ENCODE peak calls at places on chromosomes 2 and 18, in seven cellular contexts. K is GM12865, I is foreskin fibroblast, T is fibroblast of the aortic adventitia, L is body of pancreas, V is H1, Z is HCT116. M is an unnamed sample.

GRCh38 chr2:176068037-176068832 is 15.5 kb downstream of the EVX2 start:
- DNase-seq in K (no peak), I (no peak), T (no peak), L (no peak), V (no peak), Z (no peak), M (no peak)

GRCh38 chr18:77271720-77272481 is 22.3 kb downstream of the GALR1 start:
- DNase-seq in K (no peak), I (no peak), T (peak), L (no peak), V (no peak), Z (no peak), M (peak)

GRCh38 chr2:1492696-1493095 is 79.4 kb downstream of the TPO start:
- DNase-seq in K (no peak), I (no peak), T (no peak), L (no peak), V (no peak), Z (no peak), M (no peak)

GRCh38 chr2:238493880-238494572 is 67.3 kb downstream of the ASB1 start:
- DNase-seq in K (peak), I (no peak), T (no peak), L (no peak), V (no peak), Z (no peak), M (no peak)

GRCh38 chr2:110999626-111000025 is 121.1 kb upstream of the BCL2L11 start:
- DNase-seq in K (no peak), I (no peak), T (no peak), L (no peak), V (no peak), Z (no peak), M (no peak)

GRCh38 chr2:48860391-48860790 is 104.9 kb upstream of the LHCGR start:
- DNase-seq in K (no peak), I (no peak), T (no peak), L (no peak), V (no peak), Z (no peak), M (no peak)

GRCh38 chr2:172200495-172201085 is 97.9 kb upstream of the DLX2 start:
- DNase-seq in K (peak), I (peak), T (peak), L (no peak), V (no peak), Z (peak), M (no peak)

GRCh38 chr2:45300026-45300750 is 290.9 kb upstream of the SIX2 start:
- DNase-seq in K (no peak), I (no peak), T (no peak), L (peak), V (no peak), Z (no peak), M (no peak)

GRCh38 chr2:120828832-120829632 is 93.4 kb downstream of the GLI2 start:
- DNase-seq in K (no peak), I (no peak), T (no peak), L (no peak), V (no peak), Z (no peak), M (no peak)

GRCh38 chr2:26653207-26654060 is 12.3 kb upstream of the CIB4 start:
- DNase-seq in K (no peak), I (no peak), T (no peak), L (no peak), V (no peak), Z (no peak), M (no peak)

GRCh38 chr2:132550945-132551344 is 119.1 kb downstream of the LYPD1 start:
- DNase-seq in K (no peak), I (no peak), T (peak), L (no peak), V (no peak), Z (no peak), M (no peak)

GRCh38 chr2:142868281-142868762 is 9.1 kb upstream of the KYNU start:
- DNase-seq in K (peak), I (no peak), T (peak), L (peak), V (no peak), Z (no peak), M (no peak)

GRCh38 chr2:17583646-17584045 is 43.1 kb downstream of the VSNL1 start:
- DNase-seq in K (no peak), I (no peak), T (peak), L (no peak), V (no peak), Z (no peak), M (no peak)

GRCh38 chr2:172270278-172271079 is 156.9 kb upstream of the ITGA6 start:
- DNase-seq in K (no peak), I (no peak), T (no peak), L (peak), V (no peak), Z (no peak), M (no peak)

GRCh38 chr2:227862741-227863588 is 8.5 kb upstream of the DAW1 start:
- DNase-seq in K (no peak), I (peak), T (peak), L (no peak), V (peak), Z (peak), M (no peak)

GRCh38 chr2:218876562-218877219 is 4.0 kb upstream of the WNT10A start:
- DNase-seq in K (peak), I (peak), T (peak), L (peak), V (no peak), Z (peak), M (peak)

GRCh38 chr2:47065771-47066380 is 89.2 kb downstream of the STPG4 start:
- DNase-seq in K (no peak), I (peak), T (peak), L (no peak), V (no peak), Z (no peak), M (no peak)

GRCh38 chr18:33757037-33757436 is 179.0 kb downstream of the ASXL3 start:
- DNase-seq in K (no peak), I (peak), T (peak), L (no peak), V (no peak), Z (no peak), M (no peak)

GRCh38 chr2:235576337-235576910 is 82.6 kb downstream of the AGAP1 start:
- DNase-seq in K (no peak), I (no peak), T (no peak), L (no peak), V (no peak), Z (no peak), M (no peak)

GRCh38 chr2:98404556-98405250 is 40.0 kb upstream of the INPP4A start:
- DNase-seq in K (no peak), I (no peak), T (no peak), L (no peak), V (no peak), Z (no peak), M (no peak)

GRCh38 chr2:128414351-128414750 is 95.7 kb upstream of the HS6ST1 start:
- DNase-seq in K (no peak), I (no peak), T (no peak), L (no peak), V (no peak), Z (no peak), M (no peak)

GRCh38 chr2:218003265-218003950 is 613 bp upstream of the TNS1 start:
- DNase-seq in K (no peak), I (peak), T (peak), L (peak), V (no peak), Z (no peak), M (no peak)

GRCh38 chr2:60898567-60898966 is 17.2 kb downstream of the REL start:
- DNase-seq in K (no peak), I (no peak), T (no peak), L (no peak), V (no peak), Z (no peak), M (no peak)

GRCh38 chr18:21117385-21118135 is 5.9 kb upstream of the ROCK1 start:
- DNase-seq in K (no peak), I (peak), T (peak), L (no peak), V (no peak), Z (no peak), M (peak)

GRCh38 chr2:26848336-26849055 is 564 bp downstream of the DPYSL5 start:
- DNase-seq in K (no peak), I (no peak), T (no peak), L (peak), V (no peak), Z (no peak), M (no peak)

GRCh38 chr2:39743170-39743851 is 35.7 kb downstream of the THUMPD2 start:
- DNase-seq in K (no peak), I (peak), T (peak), L (no peak), V (no peak), Z (no peak), M (peak)

GRCh38 chr2:74777161-74777900 is 56.6 kb upstream of the HK2 start:
- DNase-seq in K (peak), I (no peak), T (no peak), L (no peak), V (no peak), Z (no peak), M (no peak)

GRCh38 chr2:174939046-174939445 is 66.1 kb downstream of the CHN1 start:
- DNase-seq in K (no peak), I (peak), T (peak), L (no peak), V (no peak), Z (peak), M (peak)

GRCh38 chr18:56869189-56869777 is 218.1 kb downstream of the WDR7 start:
- DNase-seq in K (peak), I (peak), T (peak), L (peak), V (no peak), Z (peak), M (peak)

GRCh38 chr2:21710031-21710430 is 586.3 kb downstream of the TDRD15 start:
- DNase-seq in K (no peak), I (no peak), T (no peak), L (no peak), V (no peak), Z (no peak), M (no peak)

GRCh38 chr2:126890962-126891450 is 7.7 kb upstream of the TEX51 start:
- DNase-seq in K (no peak), I (no peak), T (no peak), L (peak), V (no peak), Z (no peak), M (no peak)

GRCh38 chr2:205474746-205475145 is 207.6 kb upstream of the NRP2 start:
- DNase-seq in K (no peak), I (peak), T (peak), L (no peak), V (no peak), Z (no peak), M (no peak)

GRCh38 chr18:35071819-35072247 is 30.6 kb downstream of the MAPRE2 start:
- DNase-seq in K (peak), I (no peak), T (peak), L (no peak), V (no peak), Z (no peak), M (no peak)

GRCh38 chr2:147913701-147914480 is 69.1 kb downstream of the ACVR2A start:
- DNase-seq in K (peak), I (no peak), T (peak), L (no peak), V (no peak), Z (no peak), M (no peak)

GRCh38 chr2:64745562-64745961 is 91.8 kb upstream of the SERTAD2 start:
- DNase-seq in K (no peak), I (no peak), T (no peak), L (no peak), V (no peak), Z (no peak), M (no peak)

GRCh38 chr2:14543284-14543683 is 89.2 kb upstream of the LRATD1 start:
- DNase-seq in K (peak), I (no peak), T (no peak), L (no peak), V (no peak), Z (no peak), M (peak)

GRCh38 chr2:235107640-235107951 is 155.8 kb downstream of the SH3BP4 start:
- DNase-seq in K (no peak), I (no peak), T (no peak), L (no peak), V (no peak), Z (no peak), M (no peak)

GRCh38 chr2:56211048-56211447 is 27.3 kb downstream of the CCDC85A start:
- DNase-seq in K (no peak), I (no peak), T (peak), L (no peak), V (no peak), Z (no peak), M (no peak)

GRCh38 chr2:28546242-28546641 is 50.4 kb downstream of the PLB1 start:
- DNase-seq in K (no peak), I (no peak), T (no peak), L (no peak), V (no peak), Z (no peak), M (no peak)

GRCh38 chr2:51553456-51553855 is 521.5 kb upstream of the NRXN1 start:
- DNase-seq in K (no peak), I (no peak), T (no peak), L (no peak), V (no peak), Z (no peak), M (no peak)

GRCh38 chr18:80245781-80246655 is 1.3 kb downstream of the PARD6G start:
- DNase-seq in K (no peak), I (no peak), T (no peak), L (no peak), V (no peak), Z (no peak), M (no peak)

GRCh38 chr18:80243204-80243603 is 4.1 kb downstream of the PARD6G start:
- DNase-seq in K (no peak), I (no peak), T (no peak), L (no peak), V (no peak), Z (no peak), M (no peak)

GRCh38 chr18:80244167-80244566 is 3.1 kb downstream of the PARD6G start:
- DNase-seq in K (no peak), I (no peak), T (no peak), L (no peak), V (no peak), Z (no peak), M (no peak)

GRCh38 chr18:80246656-80247402 is 485 bp downstream of the PARD6G start:
- DNase-seq in K (no peak), I (no peak), T (no peak), L (peak), V (no peak), Z (no peak), M (no peak)

DNA sequence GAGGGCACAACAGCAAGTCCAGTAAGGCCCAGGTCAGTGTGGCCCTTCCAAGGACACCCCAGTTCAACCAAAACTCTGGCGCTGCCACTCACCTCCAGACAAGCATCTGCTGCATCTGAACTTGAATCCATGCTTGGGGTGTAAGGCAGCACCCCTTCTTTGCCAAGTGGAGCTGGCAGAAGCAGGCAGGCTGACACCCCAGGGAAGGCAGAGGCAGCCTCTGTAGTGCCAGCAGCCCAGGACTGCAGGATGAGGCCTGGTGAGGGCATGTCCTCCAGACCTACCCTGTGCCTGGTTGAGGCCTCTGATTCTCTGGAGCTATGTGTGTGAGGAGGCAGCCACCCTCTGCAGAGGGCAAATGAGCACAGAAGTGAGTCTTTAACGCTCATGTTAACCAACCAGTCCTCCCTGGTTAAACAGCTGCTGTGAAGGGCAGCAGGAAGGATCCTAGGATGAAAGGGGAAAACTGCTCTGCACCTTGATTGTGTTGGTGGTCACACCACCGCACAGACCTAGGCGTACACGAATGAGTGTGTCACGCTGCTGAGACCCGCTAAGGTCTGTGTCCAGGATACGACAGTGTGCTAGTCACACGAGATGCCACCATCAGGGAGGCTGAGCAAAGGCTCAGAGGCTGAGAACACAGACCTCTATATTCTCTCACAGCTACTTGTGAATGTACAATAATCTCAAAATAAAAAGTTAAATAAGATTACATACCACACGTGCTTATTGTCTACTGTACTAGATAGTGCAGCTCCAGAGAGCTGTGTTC is 2.2 kb downstream of the PARD6G start:
- DNase-seq in K (no peak), I (no peak), T (no peak), L (no peak), V (no peak), Z (no peak), M (no peak)
- H3K4me3 ChIP-seq in K (no peak), I (no peak), T (no peak), L (no peak), V (no peak), Z (no peak), M (no peak)

GRCh38 chr18:52716926-52717325 is 376.9 kb downstream of the DCC start:
- DNase-seq in K (peak), I (peak), T (no peak), L (peak), V (no peak), Z (no peak), M (peak)
- TF ChIP-seq CTCF in K (no peak), I (no peak), T (no peak), L (peak), V (no peak), Z (no peak), M (peak)

DNA sequence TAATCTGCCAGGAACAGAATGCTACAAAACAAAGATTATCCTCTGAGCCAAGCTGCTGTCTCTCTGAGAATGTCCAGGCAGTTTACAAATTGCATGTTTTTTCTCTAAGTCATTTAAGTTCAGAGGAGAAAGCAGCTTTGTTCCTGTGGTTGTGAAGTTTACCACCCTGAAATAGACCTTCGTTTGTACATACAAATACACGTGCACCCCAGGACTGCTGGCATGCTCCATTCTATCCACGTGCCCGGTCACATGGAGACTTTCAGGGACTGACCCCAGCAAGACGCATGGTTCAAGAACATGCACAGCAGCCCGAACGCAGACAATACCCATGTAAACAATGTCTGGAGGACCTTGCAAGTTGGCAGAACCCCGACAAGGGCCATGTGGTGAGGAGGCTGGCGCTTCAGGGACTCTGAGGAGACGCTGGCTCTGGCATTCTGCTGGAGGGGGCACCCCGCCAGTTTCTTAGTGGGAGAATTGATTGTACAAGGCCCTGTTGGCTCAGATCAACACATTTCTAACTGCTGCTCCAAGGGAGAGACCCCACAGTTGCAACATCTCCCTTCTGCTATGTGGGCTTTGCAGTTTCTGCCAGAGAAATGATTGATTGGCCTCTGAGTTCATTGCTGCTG is 33.3 kb downstream of the FAM178B start:
- DNase-seq in K (no peak), I (no peak), T (peak), L (no peak), V (no peak), Z (no peak), M (no peak)
- H3K4me3 ChIP-seq in K (no peak), I (no peak), T (no peak), L (no peak), V (no peak), Z (no peak), M (no peak)

GRCh38 chr18:69626643-69627242 is 226.1 kb downstream of the DOK6 start:
- DNase-seq in K (no peak), I (no peak), T (peak), L (no peak), V (no peak), Z (no peak), M (no peak)
- TF ChIP-seq CTCF in K (no peak), I (no peak), T (no peak), L (no peak), V (no peak), Z (no peak), M (no peak)

DNA sequence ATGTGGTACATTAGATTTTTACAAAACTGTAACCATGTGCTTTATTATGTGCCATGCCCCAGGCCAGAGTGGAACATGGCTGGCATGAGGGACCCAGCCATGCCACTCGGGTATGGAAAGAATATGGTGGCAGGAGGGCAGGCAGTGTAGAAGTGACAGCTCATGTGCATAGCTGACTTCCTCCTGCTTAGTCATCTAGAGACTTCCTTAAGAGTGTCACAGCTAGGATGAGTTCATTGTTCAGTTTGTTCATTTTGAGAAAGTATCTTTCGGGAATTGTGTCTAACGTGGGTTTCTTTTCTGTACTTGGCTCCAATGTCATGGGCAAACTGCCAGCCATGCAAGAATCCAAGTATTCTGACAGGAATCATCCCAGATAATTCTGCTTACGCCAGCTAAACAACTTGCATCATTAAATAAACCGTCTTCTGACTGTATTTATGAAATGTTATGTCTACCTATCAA is 94.3 kb upstream of the ITGB6 start:
- DNase-seq in K (peak), I (peak), T (peak), L (peak), V (no peak), Z (no peak), M (no peak)
- H3K4me3 ChIP-seq in K (no peak), I (no peak), T (no peak), L (no peak), V (no peak), Z (no peak), M (no peak)

GRCh38 chr2:178806543-178806942 is 680 bp downstream of the TTN start:
- DNase-seq in K (no peak), I (no peak), T (no peak), L (no peak), V (no peak), Z (no peak), M (no peak)

GRCh38 chr2:178800510-178800909 is 6.7 kb downstream of the TTN start:
- DNase-seq in K (no peak), I (no peak), T (no peak), L (no peak), V (no peak), Z (no peak), M (no peak)

GRCh38 chr2:178799305-178799704 is 7.9 kb downstream of the TTN start:
- DNase-seq in K (no peak), I (no peak), T (no peak), L (no peak), V (no peak), Z (no peak), M (no peak)

GRCh38 chr2:178807227-178808008 is at the start of gene TTN:
- DNase-seq in K (no peak), I (no peak), T (no peak), L (no peak), V (no peak), Z (no peak), M (no peak)

GRCh38 chr2:178804791-178805190 is 2.4 kb downstream of the TTN start:
- DNase-seq in K (peak), I (no peak), T (no peak), L (no peak), V (no peak), Z (peak), M (no peak)
- TF ChIP-seq CTCF in K (peak), I (peak), T (no peak), L (no peak), V (no peak), Z (peak), M (peak)